ENCODE peak calls at places on chromosomes 6 and 20, in six cellular contexts. One of them, this sample, is unnamed.

GRCh38 chr6:82589509-82590206 is 226.0 kb downstream of the TPBG start:
- DNase-seq in heart left ventricle: no peak
- DNase-seq in CD4-positive, CD25-positive, alpha-beta regulatory T cell: no peak
- DNase-seq in adrenal gland: no peak
- DNase-seq in effector memory CD4-positive, alpha-beta T cell: no peak
- DNase-seq in brain microvascular endothelial cell: peak; percentile 79
- DNase-seq in this sample: peak; percentile 3

GRCh38 chr6:34115396-34116314 is 30.2 kb downstream of the GRM4 start:
- DNase-seq in CD4-positive, CD25-positive, alpha-beta regulatory T cell: no peak
- DNase-seq in heart left ventricle: no peak
- DNase-seq in adrenal gland: peak; percentile 18
- DNase-seq in brain microvascular endothelial cell: no peak
- DNase-seq in effector memory CD4-positive, alpha-beta T cell: no peak
- DNase-seq in this sample: no peak

GRCh38 chr6:56865081-56865875 is 89.6 kb upstream of the BEND6 start:
- DNase-seq in adrenal gland: no peak
- DNase-seq in heart left ventricle: no peak
- DNase-seq in CD4-positive, CD25-positive, alpha-beta regulatory T cell: no peak
- DNase-seq in effector memory CD4-positive, alpha-beta T cell: no peak
- DNase-seq in brain microvascular endothelial cell: no peak
- DNase-seq in this sample: no peak

GRCh38 chr6:118263929-118264486 is 284.1 kb upstream of the PLN start:
- DNase-seq in CD4-positive, CD25-positive, alpha-beta regulatory T cell: no peak
- DNase-seq in adrenal gland: peak; percentile 46
- DNase-seq in brain microvascular endothelial cell: peak; percentile 38
- DNase-seq in effector memory CD4-positive, alpha-beta T cell: no peak
- DNase-seq in heart left ventricle: no peak
- DNase-seq in this sample: peak; percentile 7

GRCh38 chr6:33892581-33893346 is 89.0 kb upstream of the MLN start:
- DNase-seq in adrenal gland: no peak
- DNase-seq in heart left ventricle: no peak
- DNase-seq in brain microvascular endothelial cell: no peak
- DNase-seq in effector memory CD4-positive, alpha-beta T cell: no peak
- DNase-seq in CD4-positive, CD25-positive, alpha-beta regulatory T cell: no peak
- DNase-seq in this sample: no peak

GRCh38 chr6:16741112-16742016 is 19.9 kb downstream of the ATXN1 start:
- DNase-seq in heart left ventricle: no peak
- DNase-seq in CD4-positive, CD25-positive, alpha-beta regulatory T cell: no peak
- DNase-seq in adrenal gland: no peak
- DNase-seq in brain microvascular endothelial cell: peak; percentile 97
- DNase-seq in effector memory CD4-positive, alpha-beta T cell: no peak
- DNase-seq in this sample: no peak

GRCh38 chr6:109743739-109744138 is 52.6 kb downstream of the FIG4 start:
- DNase-seq in brain microvascular endothelial cell: peak; percentile 85
- DNase-seq in effector memory CD4-positive, alpha-beta T cell: no peak
- DNase-seq in adrenal gland: peak; percentile 5
- DNase-seq in CD4-positive, CD25-positive, alpha-beta regulatory T cell: no peak
- DNase-seq in heart left ventricle: no peak
- DNase-seq in this sample: peak; percentile 61

GRCh38 chr6:143579703-143580102 is 68.2 kb upstream of the FUCA2 start:
- DNase-seq in effector memory CD4-positive, alpha-beta T cell: no peak
- DNase-seq in brain microvascular endothelial cell: peak; percentile 88
- DNase-seq in heart left ventricle: no peak
- DNase-seq in CD4-positive, CD25-positive, alpha-beta regulatory T cell: no peak
- DNase-seq in adrenal gland: peak; percentile 85
- DNase-seq in this sample: peak; percentile 94

GRCh38 chr6:3162565-3163247 is 5.4 kb upstream of the TUBB2A start:
- DNase-seq in heart left ventricle: peak; percentile 86
- DNase-seq in adrenal gland: peak; percentile 68
- DNase-seq in CD4-positive, CD25-positive, alpha-beta regulatory T cell: peak; percentile 69
- DNase-seq in brain microvascular endothelial cell: peak; percentile 53
- DNase-seq in effector memory CD4-positive, alpha-beta T cell: peak; percentile 58
- DNase-seq in this sample: peak; percentile 73

GRCh38 chr6:168916576-168917207 is 337.0 kb downstream of the THBS2 start:
- DNase-seq in heart left ventricle: no peak
- DNase-seq in CD4-positive, CD25-positive, alpha-beta regulatory T cell: no peak
- DNase-seq in effector memory CD4-positive, alpha-beta T cell: no peak
- DNase-seq in brain microvascular endothelial cell: no peak
- DNase-seq in adrenal gland: peak; percentile 41
- DNase-seq in this sample: peak; percentile 87

GRCh38 chr6:168960557-168960956 is 293.1 kb downstream of the THBS2 start:
- DNase-seq in CD4-positive, CD25-positive, alpha-beta regulatory T cell: no peak
- DNase-seq in brain microvascular endothelial cell: no peak
- DNase-seq in effector memory CD4-positive, alpha-beta T cell: no peak
- DNase-seq in heart left ventricle: no peak
- DNase-seq in adrenal gland: no peak
- DNase-seq in this sample: no peak

GRCh38 chr6:28587011-28587745 is 61.5 kb downstream of the GPX5 start:
- DNase-seq in effector memory CD4-positive, alpha-beta T cell: no peak
- DNase-seq in adrenal gland: peak; percentile 71
- DNase-seq in brain microvascular endothelial cell: peak; percentile 47
- DNase-seq in heart left ventricle: peak; percentile 55
- DNase-seq in CD4-positive, CD25-positive, alpha-beta regulatory T cell: peak; percentile 20
- DNase-seq in this sample: peak; percentile 62

GRCh38 chr20:1830240-1830639 is 65.0 kb upstream of the SIRPA start:
- DNase-seq in CD4-positive, CD25-positive, alpha-beta regulatory T cell: no peak
- DNase-seq in effector memory CD4-positive, alpha-beta T cell: no peak
- DNase-seq in adrenal gland: peak; percentile 99
- DNase-seq in brain microvascular endothelial cell: peak; percentile 97
- DNase-seq in heart left ventricle: peak; percentile 81
- DNase-seq in this sample: peak; percentile 96

GRCh38 chr6:159540152-159540551 is 152.9 kb downstream of the SOD2 start:
- DNase-seq in effector memory CD4-positive, alpha-beta T cell: no peak
- DNase-seq in CD4-positive, CD25-positive, alpha-beta regulatory T cell: no peak
- DNase-seq in brain microvascular endothelial cell: no peak
- DNase-seq in heart left ventricle: no peak
- DNase-seq in adrenal gland: no peak
- DNase-seq in this sample: no peak

GRCh38 chr20:46979603-46980241 is 85.1 kb downstream of the EYA2 start:
- DNase-seq in adrenal gland: no peak
- DNase-seq in brain microvascular endothelial cell: no peak
- DNase-seq in effector memory CD4-positive, alpha-beta T cell: no peak
- DNase-seq in heart left ventricle: no peak
- DNase-seq in CD4-positive, CD25-positive, alpha-beta regulatory T cell: no peak
- DNase-seq in this sample: no peak

GRCh38 chr20:57389695-57390603 is 1.2 kb upstream of the RBM38 start:
- DNase-seq in brain microvascular endothelial cell: no peak
- DNase-seq in effector memory CD4-positive, alpha-beta T cell: peak; percentile 65
- DNase-seq in heart left ventricle: peak; percentile 68
- DNase-seq in CD4-positive, CD25-positive, alpha-beta regulatory T cell: peak; percentile 66
- DNase-seq in adrenal gland: no peak
- DNase-seq in this sample: no peak

GRCh38 chr6:87322304-87323212 is at the start of gene SMIM8:
- DNase-seq in adrenal gland: peak; percentile 87
- DNase-seq in heart left ventricle: peak; percentile 92
- DNase-seq in brain microvascular endothelial cell: peak; percentile 46
- DNase-seq in effector memory CD4-positive, alpha-beta T cell: peak; percentile 66
- DNase-seq in CD4-positive, CD25-positive, alpha-beta regulatory T cell: peak; percentile 77
- DNase-seq in this sample: peak; percentile 84

DNA sequence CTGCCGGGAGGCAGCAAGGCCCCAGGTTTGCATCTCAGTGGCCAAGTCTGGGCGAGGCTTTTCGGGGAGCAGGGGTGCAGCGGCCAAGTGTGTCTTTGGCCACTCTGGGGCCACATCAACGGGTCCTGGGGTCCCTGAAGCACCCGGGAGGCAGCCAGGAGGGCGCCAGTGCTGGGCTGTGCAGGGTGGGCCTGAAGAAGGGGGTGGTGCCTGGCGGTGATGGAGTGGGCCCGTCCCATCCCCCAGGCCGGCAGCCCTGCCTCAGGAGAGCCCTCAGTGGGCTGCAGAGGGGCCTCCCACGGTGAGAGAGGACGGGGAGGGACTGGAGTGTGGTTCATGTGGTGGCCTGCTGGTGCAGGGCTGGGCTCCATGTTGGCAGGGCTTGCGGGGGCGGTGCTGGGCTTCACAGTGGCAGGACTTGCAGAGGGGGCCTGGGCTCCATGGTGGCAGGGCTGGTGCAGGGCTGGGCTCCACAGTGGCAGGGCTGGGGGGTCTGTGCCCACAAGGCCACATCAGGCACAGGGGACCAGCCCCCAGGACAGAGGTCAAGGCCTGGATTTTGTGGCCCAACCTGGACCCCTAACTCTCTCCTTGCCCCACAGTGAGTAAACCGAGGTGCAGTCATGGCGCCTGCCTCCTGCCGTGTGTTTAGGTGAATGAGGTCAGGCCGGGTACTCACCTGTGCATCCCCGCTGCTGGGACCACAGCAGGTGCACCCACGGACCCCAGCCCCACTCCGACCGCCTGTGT is 10.5 kb upstream of the BHLHE23 start:
- DNase-seq in heart left ventricle: peak; percentile 56
- DNase-seq in adrenal gland: no peak
- DNase-seq in effector memory CD4-positive, alpha-beta T cell: no peak
- DNase-seq in brain microvascular endothelial cell: no peak
- DNase-seq in CD4-positive, CD25-positive, alpha-beta regulatory T cell: no peak
- DNase-seq in this sample: no peak
- H3K27me3 ChIP-seq in heart left ventricle: peaks cover 46% of the 10 kb centered on the region
- H3K27me3 ChIP-seq in adrenal gland: peaks cover 49% of the 10 kb centered on the region
- H3K27me3 ChIP-seq in effector memory CD4-positive, alpha-beta T cell: no peaks in the 10 kb centered on the region
- H3K27me3 ChIP-seq in brain microvascular endothelial cell: peaks cover 48% of the 10 kb centered on the region
- H3K27me3 ChIP-seq in CD4-positive, CD25-positive, alpha-beta regulatory T cell: peaks cover 9% of the 10 kb centered on the region
- H3K27me3 ChIP-seq in this sample: peaks cover 21% of the 10 kb centered on the region

GRCh38 chr20:5770240-5770986 is 20.2 kb downstream of the SHLD1 start:
- DNase-seq in effector memory CD4-positive, alpha-beta T cell: no peak
- DNase-seq in CD4-positive, CD25-positive, alpha-beta regulatory T cell: no peak
- DNase-seq in brain microvascular endothelial cell: no peak
- DNase-seq in heart left ventricle: no peak
- DNase-seq in adrenal gland: no peak
- DNase-seq in this sample: no peak
- H3K4me3 ChIP-seq in effector memory CD4-positive, alpha-beta T cell: no peak overlapping the region
- H3K4me3 ChIP-seq in CD4-positive, CD25-positive, alpha-beta regulatory T cell: no peak overlapping the region
- H3K4me3 ChIP-seq in brain microvascular endothelial cell: no peak overlapping the region
- H3K4me3 ChIP-seq in heart left ventricle: no peak overlapping the region
- H3K4me3 ChIP-seq in adrenal gland: no peak overlapping the region
- H3K4me3 ChIP-seq in this sample: no peak overlapping the region

GRCh38 chr6:151075527-151075926 is 164.2 kb upstream of the AKAP12 start:
- DNase-seq in heart left ventricle: no peak
- DNase-seq in effector memory CD4-positive, alpha-beta T cell: no peak
- DNase-seq in adrenal gland: no peak
- DNase-seq in brain microvascular endothelial cell: no peak
- DNase-seq in CD4-positive, CD25-positive, alpha-beta regulatory T cell: no peak
- DNase-seq in this sample: no peak
- H3K36me3 ChIP-seq in heart left ventricle: no peaks in the 10 kb centered on the region
- H3K36me3 ChIP-seq in effector memory CD4-positive, alpha-beta T cell: no peaks in the 10 kb centered on the region
- H3K36me3 ChIP-seq in adrenal gland: no peaks in the 10 kb centered on the region
- H3K36me3 ChIP-seq in brain microvascular endothelial cell: no peaks in the 10 kb centered on the region
- H3K36me3 ChIP-seq in CD4-positive, CD25-positive, alpha-beta regulatory T cell: no peaks in the 10 kb centered on the region
- H3K36me3 ChIP-seq in this sample: peaks cover 63% of the 10 kb centered on the region

DNA sequence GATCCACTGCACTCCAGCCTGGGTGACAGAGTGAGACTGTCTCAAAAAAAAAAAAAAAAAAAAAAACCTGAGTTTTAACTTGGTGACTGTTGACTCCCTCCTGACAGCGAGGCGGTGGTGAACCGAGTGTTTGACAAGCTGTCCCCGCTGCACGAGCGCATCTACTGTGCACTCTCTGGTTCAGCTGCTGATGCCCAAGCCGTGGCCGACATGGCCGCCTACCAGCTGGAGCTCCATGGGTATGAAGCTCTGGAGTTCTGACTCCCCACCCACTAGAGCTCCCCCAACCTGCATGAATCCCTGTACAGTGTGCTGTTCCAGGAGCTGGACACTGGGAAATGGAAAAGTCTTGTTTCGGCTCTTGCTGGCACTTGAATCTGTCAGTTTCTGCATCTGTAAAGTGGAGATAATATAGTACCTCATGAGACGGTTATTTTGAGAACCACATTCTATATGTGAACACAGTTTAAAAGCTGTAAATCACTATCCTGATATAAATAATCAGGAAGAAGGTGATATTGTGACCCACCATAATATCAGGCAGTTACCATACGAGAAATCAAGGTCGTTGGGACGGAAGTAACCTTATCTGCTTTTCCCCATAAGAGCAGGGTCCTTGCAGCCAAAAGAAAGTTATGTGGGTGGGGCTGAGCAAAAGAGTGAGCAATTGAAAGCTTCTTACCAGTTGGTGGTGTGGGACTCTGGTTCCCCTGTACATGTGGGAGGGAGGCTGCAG is 3.3 kb downstream of the PSMB9 start:
- DNase-seq in adrenal gland: no peak
- DNase-seq in heart left ventricle: no peak
- DNase-seq in effector memory CD4-positive, alpha-beta T cell: no peak
- DNase-seq in CD4-positive, CD25-positive, alpha-beta regulatory T cell: no peak
- DNase-seq in brain microvascular endothelial cell: no peak
- DNase-seq in this sample: no peak
- H3K27me3 ChIP-seq in adrenal gland: no peaks in the 10 kb centered on the region
- H3K27me3 ChIP-seq in heart left ventricle: no peaks in the 10 kb centered on the region
- H3K27me3 ChIP-seq in effector memory CD4-positive, alpha-beta T cell: no peaks in the 10 kb centered on the region
- H3K27me3 ChIP-seq in CD4-positive, CD25-positive, alpha-beta regulatory T cell: no peaks in the 10 kb centered on the region
- H3K27me3 ChIP-seq in brain microvascular endothelial cell: no peaks in the 10 kb centered on the region
- H3K27me3 ChIP-seq in this sample: no peaks in the 10 kb centered on the region

GRCh38 chr6:39576556-39577303 is 148.5 kb downstream of the KIF6 start:
- DNase-seq in adrenal gland: no peak
- DNase-seq in CD4-positive, CD25-positive, alpha-beta regulatory T cell: no peak
- DNase-seq in effector memory CD4-positive, alpha-beta T cell: no peak
- DNase-seq in heart left ventricle: no peak
- DNase-seq in brain microvascular endothelial cell: no peak
- DNase-seq in this sample: no peak

GRCh38 chr6:39574991-39575390 is 150.2 kb downstream of the KIF6 start:
- DNase-seq in CD4-positive, CD25-positive, alpha-beta regulatory T cell: no peak
- DNase-seq in effector memory CD4-positive, alpha-beta T cell: no peak
- DNase-seq in adrenal gland: no peak
- DNase-seq in heart left ventricle: no peak
- DNase-seq in brain microvascular endothelial cell: no peak
- DNase-seq in this sample: no peak
- H3K4me3 ChIP-seq in CD4-positive, CD25-positive, alpha-beta regulatory T cell: no peak overlapping the region
- H3K4me3 ChIP-seq in effector memory CD4-positive, alpha-beta T cell: no peak overlapping the region
- H3K4me3 ChIP-seq in adrenal gland: no peak overlapping the region
- H3K4me3 ChIP-seq in heart left ventricle: no peak overlapping the region
- H3K4me3 ChIP-seq in brain microvascular endothelial cell: no peak overlapping the region
- H3K4me3 ChIP-seq in this sample: no peak overlapping the region

DNA sequence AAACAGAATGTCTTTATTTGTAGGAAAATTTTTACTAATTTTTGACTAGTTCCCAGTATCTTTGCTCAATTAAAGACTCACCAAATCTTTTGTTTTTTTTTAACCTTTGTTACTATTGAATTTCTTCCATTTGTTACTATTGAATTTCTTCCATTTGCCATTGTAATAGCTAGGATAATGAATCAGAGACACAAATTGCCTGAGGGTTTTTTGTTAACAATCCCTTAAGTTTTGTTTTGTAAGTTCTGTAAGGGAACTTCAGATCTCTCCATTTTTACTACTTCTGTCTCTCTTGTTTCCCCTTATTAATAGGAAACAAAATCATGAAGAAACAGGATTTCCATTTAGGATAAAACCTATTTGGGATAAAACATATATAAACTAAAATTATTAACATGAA is 104.3 kb downstream of the MAP3K4 start:
- DNase-seq in CD4-positive, CD25-positive, alpha-beta regulatory T cell: no peak
- DNase-seq in brain microvascular endothelial cell: no peak
- DNase-seq in heart left ventricle: no peak
- DNase-seq in effector memory CD4-positive, alpha-beta T cell: no peak
- DNase-seq in adrenal gland: no peak
- DNase-seq in this sample: no peak
- H3K36me3 ChIP-seq in CD4-positive, CD25-positive, alpha-beta regulatory T cell: peaks cover 83% of the 10 kb centered on the region
- H3K36me3 ChIP-seq in brain microvascular endothelial cell: peaks cover 7% of the 10 kb centered on the region
- H3K36me3 ChIP-seq in heart left ventricle: peaks cover 100% of the 10 kb centered on the region
- H3K36me3 ChIP-seq in effector memory CD4-positive, alpha-beta T cell: peaks cover 55% of the 10 kb centered on the region
- H3K36me3 ChIP-seq in adrenal gland: no peaks in the 10 kb centered on the region
- H3K36me3 ChIP-seq in this sample: peaks cover 26% of the 10 kb centered on the region

GRCh38 chr6:125165256-125165655 is 11.7 kb downstream of the TPD52L1 start:
- DNase-seq in adrenal gland: no peak
- DNase-seq in heart left ventricle: no peak
- DNase-seq in CD4-positive, CD25-positive, alpha-beta regulatory T cell: no peak
- DNase-seq in brain microvascular endothelial cell: peak; percentile 7
- DNase-seq in effector memory CD4-positive, alpha-beta T cell: no peak
- DNase-seq in this sample: no peak
- H3K27me3 ChIP-seq in adrenal gland: no peaks in the 10 kb centered on the region
- H3K27me3 ChIP-seq in heart left ventricle: no peaks in the 10 kb centered on the region
- H3K27me3 ChIP-seq in CD4-positive, CD25-positive, alpha-beta regulatory T cell: no peaks in the 10 kb centered on the region
- H3K27me3 ChIP-seq in brain microvascular endothelial cell: no peaks in the 10 kb centered on the region
- H3K27me3 ChIP-seq in effector memory CD4-positive, alpha-beta T cell: no peaks in the 10 kb centered on the region
- H3K27me3 ChIP-seq in this sample: no peaks in the 10 kb centered on the region

GRCh38 chr6:13113956-13114593 is 214.3 kb downstream of the TBC1D7 start:
- DNase-seq in CD4-positive, CD25-positive, alpha-beta regulatory T cell: no peak
- DNase-seq in adrenal gland: no peak
- DNase-seq in effector memory CD4-positive, alpha-beta T cell: no peak
- DNase-seq in brain microvascular endothelial cell: no peak
- DNase-seq in heart left ventricle: no peak
- DNase-seq in this sample: no peak
- H3K4me3 ChIP-seq in CD4-positive, CD25-positive, alpha-beta regulatory T cell: no peak overlapping the region
- H3K4me3 ChIP-seq in adrenal gland: no peak overlapping the region
- H3K4me3 ChIP-seq in effector memory CD4-positive, alpha-beta T cell: no peak overlapping the region
- H3K4me3 ChIP-seq in brain microvascular endothelial cell: no peak overlapping the region
- H3K4me3 ChIP-seq in heart left ventricle: no peak overlapping the region
- H3K4me3 ChIP-seq in this sample: no peak overlapping the region

This sample was measured in MG63.